ENCODE peak calls at places on chromosomes 16 and 17, in eight cellular contexts. V, H, Q, G, U, Y, O and F are unnamed samples.

GRCh38 chr17:5762191-5762590 is 177.9 kb upstream of the NLRP1 start:
- DNase-seq in V (no peak), O (no peak), Y (no peak), H (no peak), Q (no peak), G (no peak), U (no peak), F (no peak)

GRCh38 chr16:61421111-61421510 is 615.1 kb downstream of the CDH8 start:
- DNase-seq in O (no peak), U (no peak), H (no peak), V (no peak), G (no peak), Q (no peak), Y (no peak), F (no peak)

GRCh38 chr17:80187090-80187489 is 17.3 kb downstream of the CARD14 start:
- DNase-seq in U (no peak), O (no peak), H (no peak), Q (no peak), Y (no peak), G (no peak), V (no peak), F (no peak)

GRCh38 chr16:27985981-27986380 is 77.5 kb downstream of the GSG1L start:
- DNase-seq in H (no peak), U (no peak), Q (no peak), G (no peak), O (no peak), Y (no peak), V (no peak), F (no peak)

GRCh38 chr16:4091638-4092037 is 24.6 kb downstream of the ADCY9 start:
- DNase-seq in V (no peak), Q (no peak), H (no peak), U (no peak), G (no peak), Y (no peak), O (no peak), F (no peak)

GRCh38 chr16:25501530-25502255 is 190.1 kb upstream of the HS3ST4 start:
- DNase-seq in H (no peak), G (no peak), Q (no peak), Y (no peak), U (no peak), V (no peak), O (no peak), F (no peak)

GRCh38 chr17:58335779-58336455 is 7.3 kb upstream of the TSPOAP1 start:
- DNase-seq in V (no peak), O (no peak), Y (no peak), Q (no peak), H (peak), U (no peak), G (peak), F (no peak)

GRCh38 chr17:36851230-36851629 is 86.0 kb upstream of the LHX1 start:
- DNase-seq in V (no peak), Y (no peak), G (no peak), O (no peak), Q (no peak), H (no peak), U (peak), F (no peak)

GRCh38 chr16:56625140-56625942 is at the start of gene MT1E:
- DNase-seq in U (no peak), V (no peak), Y (no peak), O (no peak), Q (no peak), G (no peak), H (peak), F (no peak)

GRCh38 chr16:57892447-57893096 is 78.4 kb downstream of the CNGB1 start:
- DNase-seq in Q (no peak), G (no peak), H (no peak), Y (no peak), V (no peak), U (no peak), O (no peak), F (no peak)

GRCh38 chr17:49496183-49496865 is 1.2 kb downstream of the NGFR start:
- DNase-seq in Q (peak), V (no peak), U (peak), H (peak), Y (peak), G (peak), O (peak), F (no peak)
- TF ChIP-seq CTCF in Q (peak), V (no peak), U (peak), H (peak), Y (peak), G (peak), O (peak), F (peak)

DNA sequence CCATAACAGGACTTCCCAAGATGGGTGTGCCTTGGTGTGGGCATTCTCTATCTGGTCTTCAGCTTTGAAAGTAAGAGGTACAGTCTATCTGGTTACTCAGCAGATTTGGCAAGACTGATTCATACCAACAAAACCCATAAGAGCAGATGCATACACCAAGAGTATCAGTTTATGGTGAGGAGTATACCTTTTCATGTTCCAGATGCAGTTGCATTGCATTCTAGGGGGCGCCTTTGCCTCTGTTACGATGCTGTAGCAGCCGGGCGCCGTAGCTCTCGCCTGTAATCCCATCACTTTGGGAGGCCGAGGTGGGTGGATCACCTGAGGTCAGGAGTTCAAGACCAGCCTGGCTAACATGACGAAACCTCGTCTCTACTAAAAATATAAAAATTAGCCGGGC is 31.1 kb upstream of the CARMIL2 start:
- DNase-seq in Q (no peak), V (no peak), O (no peak), G (no peak), U (peak), H (no peak), Y (no peak), F (no peak)
- TF ChIP-seq CTCF in Q (peak), V (peak), O (no peak), G (no peak), U (no peak), H (no peak), Y (no peak), F (no peak)

GRCh38 chr17:78341559-78342437 is 18.1 kb downstream of the SOCS3 start:
- DNase-seq in H (no peak), O (peak), G (no peak), U (peak), V (no peak), Q (peak), Y (no peak), F (no peak)
- TF ChIP-seq CTCF in H (no peak), O (no peak), G (no peak), U (no peak), V (no peak), Q (no peak), Y (no peak), F (no peak)

DNA sequence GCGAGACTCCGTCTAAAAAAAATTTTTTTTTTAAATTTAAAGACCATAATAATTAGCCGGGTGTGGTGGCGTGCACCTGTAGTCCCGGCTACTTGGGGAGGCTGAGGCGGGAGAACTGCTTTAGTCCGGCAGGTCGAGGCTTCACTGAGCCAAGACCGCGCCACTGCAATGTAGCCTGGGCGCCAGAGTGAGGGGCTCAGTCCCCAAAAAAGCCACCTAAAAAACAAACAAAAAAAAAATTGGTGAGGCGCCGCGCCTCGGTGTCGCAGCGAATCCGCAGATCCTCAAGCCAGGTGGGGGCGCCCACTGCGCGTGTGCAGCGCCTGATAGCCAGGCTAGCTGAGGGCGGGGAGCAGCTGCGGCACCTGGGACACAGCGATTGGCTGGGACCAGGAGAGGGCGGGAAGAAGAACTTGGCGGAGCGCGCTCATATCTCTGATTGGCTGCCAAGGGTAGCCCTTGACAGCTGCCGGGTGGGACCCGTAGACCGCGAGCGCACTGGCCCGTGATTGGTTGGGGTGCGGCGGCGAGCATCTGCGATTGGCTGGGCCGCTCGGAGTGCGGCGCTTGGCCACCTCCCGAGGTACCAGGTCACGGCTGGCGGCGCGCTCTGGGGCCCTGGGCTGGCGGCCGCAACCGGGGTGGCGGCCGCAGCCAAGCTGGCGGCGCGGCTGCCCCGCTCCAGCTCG is 9.0 kb upstream of the CLDN9 start:
- DNase-seq in H (peak), G (peak), Y (peak), O (peak), Q (peak), U (peak), V (peak), F (peak)
- TF ChIP-seq CTCF in H (peak), G (peak), Y (peak), O (no peak), Q (peak), U (peak), V (peak), F (peak)

DNA sequence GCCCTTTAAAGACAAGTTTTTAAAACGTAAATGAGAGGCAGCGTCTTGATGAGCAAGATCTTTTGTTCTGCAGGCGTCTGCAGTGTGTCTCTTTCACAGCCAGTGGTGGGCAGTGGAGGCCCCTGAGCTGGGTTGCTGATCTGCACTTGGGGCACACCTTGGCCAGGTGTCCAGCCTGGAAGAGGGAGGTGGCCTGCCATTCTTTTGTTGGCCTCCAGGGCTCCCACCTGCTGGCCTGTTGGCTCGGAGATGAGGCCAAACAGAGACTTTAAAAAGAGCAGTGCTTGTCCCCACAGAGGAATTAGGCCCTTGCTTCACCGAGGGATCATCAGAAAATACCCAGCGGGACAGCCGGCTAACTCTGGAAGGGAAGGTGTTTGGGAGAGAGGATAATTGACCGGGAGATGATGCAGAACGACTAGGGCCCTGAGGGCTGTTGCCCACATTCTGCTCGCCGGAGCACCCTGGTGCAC is 145.9 kb upstream of the PLCG2 start:
- DNase-seq in Q (no peak), V (no peak), G (no peak), U (peak), O (no peak), H (no peak), Y (peak), F (no peak)
- TF ChIP-seq CTCF in Q (peak), V (peak), G (peak), U (peak), O (no peak), H (peak), Y (peak), F (no peak)